ENCODE peak calls at places on chromosomes 6 and 20, in six cellular contexts. G, S, R, T, E and F are unnamed samples.

GRCh38 chr6:139641412-139641811 is 267.0 kb upstream of the CITED2 start:
- DNase-seq in G (no peak), S (no peak), R (no peak), T (no peak), E (no peak), F (no peak)

GRCh38 chr20:35726759-35727711 is 15.0 kb downstream of the RBM39 start:
- DNase-seq in G (no peak), S (no peak), R (no peak), T (no peak), E (no peak), F (no peak)

GRCh38 chr6:106377061-106377540 is 16.6 kb downstream of the CRYBG1 start:
- DNase-seq in G (no peak), S (no peak), R (peak), T (peak), E (no peak), F (no peak)

GRCh38 chr6:104686550-104687155 is 173.1 kb downstream of the HACE1 start:
- DNase-seq in G (no peak), S (no peak), R (no peak), T (no peak), E (no peak), F (no peak)

GRCh38 chr20:9202440-9203080 is 133.7 kb downstream of the PLCB4 start:
- DNase-seq in G (no peak), S (no peak), R (no peak), T (no peak), E (no peak), F (no peak)

GRCh38 chr6:166258854-166259276 is 49.3 kb downstream of the PRR18 start:
- DNase-seq in G (no peak), S (peak), R (no peak), T (no peak), E (no peak), F (no peak)

GRCh38 chr6:109406196-109406595 is 23.9 kb upstream of the CD164 start:
- DNase-seq in G (no peak), S (no peak), R (peak), T (peak), E (no peak), F (no peak)

GRCh38 chr6:149840345-149841075 is 23.6 kb downstream of the LRP11 start:
- DNase-seq in G (no peak), S (peak), R (peak), T (peak), E (no peak), F (peak)

GRCh38 chr6:34656378-34657036 is 40.1 kb downstream of the ILRUN start:
- DNase-seq in G (peak), S (no peak), R (peak), T (peak), E (no peak), F (no peak)

GRCh38 chr6:14477559-14477958 is 360.0 kb downstream of the CD83 start:
- DNase-seq in G (no peak), S (no peak), R (no peak), T (no peak), E (no peak), F (no peak)

GRCh38 chr6:143176090-143177021 is 115.7 kb downstream of the AIG1 start:
- DNase-seq in G (no peak), S (no peak), R (peak), T (peak), E (peak), F (no peak)

GRCh38 chr6:32086661-32087573 is 22.2 kb downstream of the TNXB start:
- DNase-seq in G (no peak), S (no peak), R (no peak), T (peak), E (peak), F (peak)

GRCh38 chr20:51902933-51903332 is 100.6 kb upstream of the SALL4 start:
- DNase-seq in G (no peak), S (no peak), R (no peak), T (no peak), E (no peak), F (no peak)

GRCh38 chr6:138235693-138236092 is 17.4 kb upstream of the PBOV1 start:
- DNase-seq in G (no peak), S (no peak), R (no peak), T (no peak), E (no peak), F (no peak)

GRCh38 chr6:11207199-11207968 is 25.1 kb downstream of the NEDD9 start:
- DNase-seq in G (no peak), S (no peak), R (peak), T (peak), E (peak), F (peak)

GRCh38 chr6:106619223-106619622 is 10.1 kb downstream of the RTN4IP1 start:
- DNase-seq in G (no peak), S (no peak), R (no peak), T (no peak), E (no peak), F (no peak)

GRCh38 chr20:36895036-36895435 is 19.1 kb downstream of the TLDC2 start:
- DNase-seq in G (no peak), S (no peak), R (no peak), T (no peak), E (no peak), F (no peak)

GRCh38 chr20:19368351-19368750 is 155.9 kb downstream of the SLC24A3 start:
- DNase-seq in G (peak), S (no peak), R (no peak), T (no peak), E (no peak), F (no peak)